ENCODE peak calls at places on chromosome 1, in seven cellular contexts. H, Z, X, C, N, D and S are unnamed samples.

GRCh38 chr1:203151362-203152157 is 24.0 kb downstream of the ADORA1 start:
- DNase-seq in X (no peak), D (no peak), Z (no peak), H (no peak), N (no peak), C (no peak), S (no peak)

GRCh38 chr1:214228976-214229375 is 52.0 kb upstream of the SMYD2 start:
- DNase-seq in C (no peak), X (no peak), D (no peak), Z (peak; percentile 88), H (no peak), N (no peak), S (no peak)

GRCh38 chr1:29002792-29003191 is 88.4 kb downstream of the EPB41 start:
- DNase-seq in C (no peak), D (no peak), H (no peak), X (no peak), Z (no peak), N (no peak), S (no peak)

GRCh38 chr1:46526689-46527291 is 24.7 kb downstream of the KNCN start:
- DNase-seq in N (no peak), D (no peak), X (no peak), Z (no peak), C (no peak), H (peak; percentile 66), S (no peak)

GRCh38 chr1:41152622-41153044 is 89.5 kb downstream of the SCMH1 start:
- DNase-seq in D (no peak), X (no peak), C (no peak), H (no peak), Z (peak; percentile 28), N (peak; percentile 93), S (no peak)

GRCh38 chr1:35708179-35708891 is 10.3 kb downstream of the C1orf216 start:
- DNase-seq in C (no peak), Z (peak; percentile 19), H (peak; percentile 46), N (no peak), X (no peak), D (no peak), S (no peak)

GRCh38 chr1:24070821-24071393 is 41.0 kb downstream of the MYOM3 start:
- DNase-seq in C (peak; percentile 62), Z (peak; percentile 88), D (peak; percentile 49), H (peak; percentile 91), X (peak; percentile 61), N (peak; percentile 50), S (peak; percentile 66)

GRCh38 chr1:203650012-203650836 is 23.6 kb downstream of the ATP2B4 start:
- DNase-seq in D (peak; percentile 79), X (peak; percentile 52), C (peak; percentile 67), Z (peak; percentile 80), N (no peak), H (peak; percentile 84), S (peak; percentile 42)

GRCh38 chr1:12159826-12160225 is 7.0 kb upstream of the TNFRSF1B start:
- DNase-seq in X (no peak), Z (no peak), N (no peak), D (peak; percentile 48), C (no peak), H (no peak), S (no peak)

GRCh38 chr1:5225687-5226389 is 571.4 kb downstream of the AJAP1 start:
- DNase-seq in C (no peak), D (no peak), N (no peak), X (no peak), Z (no peak), H (peak; percentile 35), S (no peak)

GRCh38 chr1:225733254-225733653 is 44.4 kb upstream of the SRP9 start:
- DNase-seq in H (no peak), D (no peak), N (no peak), X (no peak), C (no peak), Z (no peak), S (no peak)

GRCh38 chr1:244730153-244730933 is 77.4 kb downstream of the DESI2 start:
- DNase-seq in Z (peak; percentile 47), N (peak; percentile 10), D (no peak), C (no peak), H (peak; percentile 71), X (no peak), S (peak; percentile 49)

GRCh38 chr1:13948851-13949490 is 249.0 kb downstream of the PRDM2 start:
- DNase-seq in C (no peak), H (no peak), N (peak; percentile 60), D (no peak), Z (no peak), X (no peak), S (no peak)

GRCh38 chr1:210151063-210151672 is 81.4 kb upstream of the SERTAD4 start:
- DNase-seq in N (no peak), Z (no peak), X (no peak), C (no peak), D (no peak), H (no peak), S (no peak)

GRCh38 chr1:63836830-63837229 is 63.0 kb downstream of the ROR1 start:
- DNase-seq in D (no peak), H (no peak), X (no peak), N (no peak), Z (no peak), C (no peak), S (no peak)

GRCh38 chr1:214494706-214495105 is 56.7 kb downstream of the PTPN14 start:
- DNase-seq in Z (peak; percentile 61), D (no peak), H (no peak), C (no peak), N (no peak), X (no peak), S (no peak)

GRCh38 chr1:166858726-166859419 is 17.2 kb downstream of the TADA1 start:
- DNase-seq in X (no peak), D (no peak), Z (no peak), N (no peak), H (no peak), C (no peak), S (no peak)

GRCh38 chr1:205585169-205585834 is 46.5 kb downstream of the ELK4 start:
- DNase-seq in C (no peak), N (no peak), D (no peak), Z (no peak), X (no peak), H (no peak), S (no peak)

GRCh38 chr1:204513117-204513716 is 3.0 kb upstream of the MDM4 start:
- DNase-seq in H (no peak), X (no peak), N (no peak), D (peak; percentile 41), Z (no peak), C (peak; percentile 20), S (peak; percentile 58)

GRCh38 chr1:243253211-243253926 is 1.7 kb downstream of the CEP170 start:
- DNase-seq in N (no peak), Z (peak; percentile 28), H (no peak), X (no peak), C (no peak), D (no peak), S (no peak)

GRCh38 chr1:174322202-174322862 is 125.4 kb upstream of the GPR52 start:
- DNase-seq in D (no peak), H (no peak), X (no peak), C (no peak), N (no peak), Z (no peak), S (no peak)

GRCh38 chr1:202214089-202214843 is 20.7 kb downstream of the LGR6 start:
- DNase-seq in Z (no peak), H (peak; percentile 78), C (no peak), D (no peak), X (no peak), N (no peak), S (no peak)

GRCh38 chr1:202654079-202654478 is 56.2 kb downstream of the SYT2 start:
- DNase-seq in X (no peak), C (no peak), D (no peak), N (no peak), H (no peak), Z (no peak), S (no peak)

GRCh38 chr1:10380594-10381275 is 18.1 kb upstream of the PGD start:
- DNase-seq in Z (peak; percentile 70), D (no peak), N (peak; percentile 92), C (no peak), H (no peak), X (no peak), S (no peak)

GRCh38 chr1:25562101-25562927 is 18.9 kb downstream of the LDLRAP1 start:
- DNase-seq in C (peak; percentile 76), Z (no peak), X (peak; percentile 66), N (no peak), D (peak; percentile 71), H (no peak), S (peak; percentile 99)

GRCh38 chr1:197924516-197925123 is 7.4 kb downstream of the LHX9 start:
- DNase-seq in Z (peak; percentile 64), H (peak; percentile 50), D (no peak), N (no peak), C (no peak), X (no peak), S (no peak)

GRCh38 chr1:108708726-108709660 is 3.7 kb upstream of the FNDC7 start:
- DNase-seq in H (peak; percentile 43), X (peak; percentile 47), C (peak; percentile 24), D (peak; percentile 53), Z (no peak), N (no peak), S (peak; percentile 30)

GRCh38 chr1:53558916-53559315 is 99.7 kb downstream of the DMRTB1 start:
- DNase-seq in Z (no peak), N (no peak), X (no peak), H (no peak), D (no peak), C (no peak), S (no peak)